ENCODE peak calls at places on chromosomes 2 and 18, in seven cellular contexts. P is RWPE1; K is kidney tubule cell; N is EL; R is effector CD4-positive, alpha-beta T cell; A is Right ventricle myocardium superior; G is NCI-H1436. T is an unnamed sample.

GRCh38 chr2:126704434-126705165 is 48.6 kb downstream of the GYPC start:
- DNase-seq in P (no peak), K (peak), N (peak), R (no peak), A (no peak), G (no peak), T (peak)

GRCh38 chr2:137925599-137925998 is 38.7 kb upstream of the HNMT start:
- DNase-seq in P (no peak), K (no peak), N (no peak), R (no peak), A (no peak), G (no peak), T (no peak)

GRCh38 chr2:64244049-64244446 is 99.8 kb upstream of the PELI1 start:
- DNase-seq in P (peak), K (no peak), N (no peak), R (no peak), A (no peak), G (no peak), T (no peak)

GRCh38 chr18:48829443-48830149 is 121.2 kb downstream of the SMAD7 start:
- DNase-seq in P (no peak), K (no peak), N (no peak), R (no peak), A (no peak), G (no peak), T (no peak)

GRCh38 chr18:54672846-54673475 is 81.9 kb downstream of the DYNAP start:
- DNase-seq in P (no peak), K (peak), N (no peak), R (no peak), A (no peak), G (no peak), T (peak)

GRCh38 chr2:222357930-222358329 is 59.1 kb upstream of the PAX3 start:
- DNase-seq in P (no peak), K (no peak), N (no peak), R (no peak), A (no peak), G (no peak), T (no peak)

GRCh38 chr18:62434798-62435197 is 88.0 kb upstream of the ZCCHC2 start:
- DNase-seq in P (no peak), K (no peak), N (no peak), R (no peak), A (no peak), G (no peak), T (peak)

GRCh38 chr2:219142329-219142728 is 18.3 kb downstream of the NHEJ1 start:
- DNase-seq in P (peak), K (peak), N (peak), R (no peak), A (no peak), G (no peak), T (peak)

GRCh38 chr2:26559044-26559405 is 81.1 kb upstream of the OTOF start:
- DNase-seq in P (no peak), K (no peak), N (no peak), R (no peak), A (no peak), G (no peak), T (no peak)

GRCh38 chr2:121746071-121746578 is 9.3 kb upstream of the TSN start:
- DNase-seq in P (no peak), K (peak), N (no peak), R (no peak), A (no peak), G (no peak), T (no peak)

GRCh38 chr2:230318190-230319121 is 8.5 kb upstream of the SP140L start:
- DNase-seq in P (no peak), K (peak), N (no peak), R (no peak), A (no peak), G (no peak), T (no peak)

GRCh38 chr18:9334351-9335254 is at the start of gene TWSG1:
- DNase-seq in P (peak), K (peak), N (peak), R (peak), A (peak), G (peak), T (peak)

GRCh38 chr2:28552045-28552823 is 56.4 kb downstream of the PLB1 start:
- DNase-seq in P (no peak), K (peak), N (peak), R (no peak), A (no peak), G (no peak), T (peak)

GRCh38 chr2:141529674-141530073 is 601.1 kb downstream of the LRP1B start:
- DNase-seq in P (no peak), K (no peak), N (no peak), R (no peak), A (no peak), G (no peak), T (peak)